ENCODE peak calls at places on chromosomes 5 and 9, in seven cellular contexts. T, E, B, Y, V, O and N are unnamed samples.

GRCh38 chr5:125129151-125129806 is 382.8 kb upstream of the ZNF608 start:
- DNase-seq in T (no peak), V (no peak), Y (no peak), O (no peak), E (no peak), B (no peak), N (no peak)

GRCh38 chr5:80435476-80435875 is 27.6 kb downstream of the ZFYVE16 start:
- DNase-seq in Y (no peak), V (no peak), T (no peak), E (no peak), B (no peak), O (no peak), N (no peak)

GRCh38 chr5:175894805-175895204 is 23.4 kb downstream of the CPLX2 start:
- DNase-seq in B (no peak), V (no peak), T (no peak), O (no peak), E (no peak), Y (no peak), N (no peak)

GRCh38 chr5:173633304-173633703 is 16.9 kb upstream of the BOD1 start:
- DNase-seq in V (no peak), B (no peak), E (no peak), O (no peak), Y (no peak), T (no peak), N (no peak)

GRCh38 chr9:92725726-92726125 is 38.9 kb downstream of the BICD2 start:
- DNase-seq in E (no peak), Y (no peak), O (no peak), B (no peak), T (no peak), V (no peak), N (peak)

GRCh38 chr5:62257018-62257367 is 49.0 kb upstream of the KIF2A start:
- DNase-seq in O (no peak), B (no peak), Y (no peak), T (no peak), V (no peak), E (no peak), N (no peak)

GRCh38 chr5:133088064-133088463 is 36.3 kb downstream of the HSPA4 start:
- DNase-seq in T (no peak), B (no peak), E (no peak), V (no peak), O (no peak), Y (no peak), N (no peak)

GRCh38 chr5:173629628-173630027 is 13.2 kb upstream of the BOD1 start:
- DNase-seq in T (no peak), E (peak), V (no peak), O (no peak), Y (no peak), B (no peak), N (no peak)

GRCh38 chr9:125760537-125760936 is 13.4 kb downstream of the PBX3 start:
- DNase-seq in B (no peak), O (no peak), Y (no peak), T (no peak), V (no peak), E (no peak), N (no peak)

GRCh38 chr9:136808075-136808780 is 480 bp downstream of the RABL6 start:
- DNase-seq in V (no peak), T (peak), O (no peak), Y (no peak), B (no peak), E (peak), N (peak)

GRCh38 chr5:32551865-32552264 is 33.5 kb upstream of the SUB1 start:
- DNase-seq in B (no peak), T (no peak), E (no peak), V (no peak), Y (no peak), O (no peak), N (no peak)

GRCh38 chr9:93960221-93960970 is 5.2 kb upstream of the BARX1 start:
- DNase-seq in B (no peak), E (no peak), T (peak), V (no peak), Y (no peak), O (no peak), N (no peak)

GRCh38 chr5:130616161-130616560 is 548.9 kb downstream of the HINT1 start:
- DNase-seq in Y (no peak), O (no peak), V (no peak), B (no peak), T (no peak), E (no peak), N (no peak)

GRCh38 chr9:91073049-91073810 is 271.6 kb downstream of the SYK start:
- DNase-seq in Y (no peak), E (no peak), O (no peak), V (no peak), B (no peak), T (no peak), N (no peak)

GRCh38 chr9:93686127-93686879 is 109.9 kb downstream of the PHF2 start:
- DNase-seq in E (no peak), B (no peak), V (no peak), Y (no peak), O (no peak), T (peak), N (peak)

GRCh38 chr9:77897292-77897691 is 134.3 kb downstream of the GNAQ start:
- DNase-seq in V (no peak), B (no peak), E (peak), Y (no peak), O (peak), T (no peak), N (no peak)

GRCh38 chr9:98778251-98778650 is 18.1 kb downstream of the ANKS6 start:
- DNase-seq in T (no peak), B (no peak), O (no peak), E (no peak), V (no peak), Y (no peak), N (no peak)

GRCh38 chr5:132592521-132592920 is 35.7 kb downstream of the RAD50 start:
- DNase-seq in Y (no peak), B (no peak), O (no peak), V (no peak), E (no peak), T (no peak), N (no peak)

GRCh38 chr9:135971106-135971766 is 10.1 kb upstream of the UBAC1 start:
- DNase-seq in B (no peak), V (no peak), T (no peak), E (no peak), Y (no peak), O (no peak), N (no peak)

DNA sequence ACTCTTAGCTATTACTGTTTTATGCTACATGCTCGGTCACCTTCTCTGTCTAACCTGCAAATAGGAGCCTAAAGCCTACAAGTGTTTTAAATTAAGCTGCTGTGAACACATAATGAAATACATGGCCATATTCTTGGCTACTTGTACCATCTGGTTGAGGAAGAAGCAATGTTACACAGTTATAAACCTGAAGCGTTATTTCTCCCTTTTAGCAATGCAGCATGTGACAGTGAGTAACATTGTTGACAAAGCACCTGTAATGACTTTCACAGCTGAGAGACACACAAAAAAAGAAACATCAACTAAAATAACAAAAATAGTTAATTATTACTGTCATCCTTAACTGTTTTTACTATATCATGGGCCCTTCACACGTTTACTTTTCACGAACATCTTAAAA is 146.9 kb downstream of the RORB start:
- DNase-seq in Y (no peak), B (no peak), T (no peak), O (no peak), V (no peak), E (no peak), N (no peak)
- TF ChIP-seq CTCF in Y (no peak), B (no peak), T (no peak), O (no peak), V (no peak), E (no peak), N (no peak)

DNA sequence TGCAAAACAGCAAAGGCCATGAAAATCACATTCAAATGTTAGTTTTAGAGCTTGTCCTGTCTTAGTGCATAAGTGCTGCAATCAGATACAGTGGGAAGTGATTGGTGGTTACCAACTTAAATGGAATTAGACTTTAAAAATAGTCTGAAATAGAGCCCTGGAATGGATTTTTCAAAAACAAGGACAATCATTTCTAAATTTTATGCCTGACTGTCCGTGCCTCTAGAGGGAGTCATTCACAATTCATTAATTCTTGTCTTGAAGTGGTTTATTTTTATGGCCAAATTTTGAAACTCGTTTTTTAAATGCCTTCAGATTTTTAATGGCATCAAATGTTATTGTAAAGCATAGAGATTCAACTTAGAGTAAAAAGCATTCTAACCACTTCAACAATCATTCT is 561.8 kb upstream of the DAB2 start:
- DNase-seq in O (no peak), T (no peak), V (no peak), E (no peak), B (no peak), Y (no peak), N (no peak)
- TF ChIP-seq CTCF in O (no peak), T (no peak), V (no peak), E (peak), B (no peak), Y (no peak), N (no peak)

GRCh38 chr9:113143432-113144227 is 7.2 kb upstream of the SLC31A2 start:
- DNase-seq in O (no peak), V (no peak), T (no peak), Y (no peak), E (no peak), B (no peak), N (no peak)
- TF ChIP-seq CTCF in O (no peak), V (no peak), T (no peak), Y (no peak), E (no peak), B (no peak), N (no peak)

GRCh38 chr5:148969291-148969690 is 93.6 kb downstream of the SH3TC2 start:
- DNase-seq in Y (no peak), E (no peak), B (peak), T (no peak), O (no peak), V (no peak), N (no peak)
- TF ChIP-seq CTCF in Y (no peak), E (no peak), B (no peak), T (no peak), O (no peak), V (no peak), N (no peak)

GRCh38 chr5:107389130-107389553 is 281.6 kb downstream of the EFNA5 start:
- DNase-seq in O (no peak), Y (no peak), V (no peak), T (no peak), E (peak), B (no peak), N (no peak)
- TF ChIP-seq CTCF in O (peak), Y (peak), V (no peak), T (peak), E (peak), B (no peak), N (no peak)